ENCODE peak calls at places on chromosomes 12 and 14, in nine cellular contexts. T is fibroblast of lung, V is GM12865, M is kidney, X is esophagus muscularis mucosa, S is HL-60, H is endothelial cell of umbilical vein, J is lower lobe of right lung, B is stomach. A is an unnamed sample.

GRCh38 chr14:75132374-75133086 is 5.7 kb upstream of the NEK9 start:
- DNase-seq in T (peak; percentile 49), V (peak; percentile 77), M (no peak), X (no peak), S (no peak), H (peak; percentile 81), J (no peak), B (no peak), A (peak; percentile 66)

GRCh38 chr12:109458771-109459208 is 18.3 kb downstream of the KCTD10 start:
- DNase-seq in T (peak; percentile 52), V (no peak), M (no peak), X (no peak), S (no peak), H (peak; percentile 78), J (no peak), B (no peak), A (no peak)

GRCh38 chr12:54195736-54196347 is 7.1 kb upstream of the SMUG1 start:
- DNase-seq in T (peak; percentile 76), V (peak; percentile 24), M (no peak), X (no peak), S (peak; percentile 37), H (peak; percentile 39), J (peak; percentile 73), B (no peak), A (no peak)

GRCh38 chr14:103561381-103562134 is 899 bp downstream of the BAG5 start:
- DNase-seq in T (peak; percentile 64), V (peak; percentile 69), M (peak; percentile 80), X (no peak), S (no peak), H (peak; percentile 72), J (peak; percentile 53), B (no peak), A (no peak)

GRCh38 chr14:74478996-74479635 is 14.0 kb downstream of the NPC2 start:
- DNase-seq in T (no peak), V (no peak), M (no peak), X (no peak), S (no peak), H (peak; percentile 67), J (no peak), B (no peak), A (no peak)

GRCh38 chr12:28583771-28584261 is 393.6 kb downstream of the CCDC91 start:
- DNase-seq in T (peak; percentile 88), V (no peak), M (no peak), X (no peak), S (peak; percentile 29), H (no peak), J (no peak), B (no peak), A (no peak)

GRCh38 chr12:94262228-94263010 is 114.0 kb downstream of the PLXNC1 start:
- DNase-seq in T (peak; percentile 95), V (peak; percentile 87), M (peak; percentile 95), X (peak; percentile 96), S (no peak), H (peak; percentile 23), J (peak; percentile 94), B (peak; percentile 68), A (no peak)

GRCh38 chr14:30868736-30869135 is 5.6 kb upstream of the COCH start:
- DNase-seq in T (no peak), V (no peak), M (no peak), X (no peak), S (no peak), H (no peak), J (no peak), B (no peak), A (no peak)

GRCh38 chr12:130517588-130517987 is 179.9 kb downstream of the PIWIL1 start:
- DNase-seq in T (no peak), V (no peak), M (no peak), X (no peak), S (no peak), H (no peak), J (no peak), B (no peak), A (no peak)

GRCh38 chr12:7319934-7320333 is 16.1 kb downstream of the ACSM4 start:
- DNase-seq in T (no peak), V (no peak), M (no peak), X (no peak), S (no peak), H (peak; percentile 46), J (no peak), B (no peak), A (no peak)

GRCh38 chr12:132502149-132502881 is 12.4 kb downstream of the FBRSL1 start:
- DNase-seq in T (no peak), V (no peak), M (no peak), X (no peak), S (no peak), H (no peak), J (no peak), B (no peak), A (no peak)

GRCh38 chr12:64004639-64005038 is 160.1 kb downstream of the SRGAP1 start:
- DNase-seq in T (peak; percentile 55), V (no peak), M (no peak), X (no peak), S (no peak), H (no peak), J (no peak), B (no peak), A (no peak)

DNA sequence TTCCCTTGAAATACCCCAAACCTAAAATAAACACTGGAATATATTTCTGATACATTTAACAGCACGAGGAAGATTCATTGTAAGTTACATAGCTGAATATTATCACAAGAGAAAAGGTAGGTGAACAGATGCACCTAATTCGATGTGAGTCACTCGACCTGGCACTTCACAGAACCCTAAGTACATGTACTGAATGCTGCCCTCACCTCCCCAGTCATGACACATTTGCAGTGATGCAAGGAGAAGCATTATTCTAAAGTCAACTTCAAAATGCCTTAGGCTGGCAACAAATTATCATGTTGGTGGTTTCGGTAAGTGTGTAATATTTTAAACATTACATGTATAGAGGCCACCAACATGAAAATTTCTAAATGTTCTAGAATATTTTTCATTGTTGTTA is 35.2 kb upstream of the TMTC2 start:
- DNase-seq in T (no peak), V (no peak), M (no peak), X (no peak), S (no peak), H (no peak), J (no peak), B (no peak), A (no peak)
- TF ChIP-seq CTCF in T (no peak), V (no peak), M (no peak), X (no peak), S (no peak), H (no peak), J (no peak), B (no peak), A (no peak)

GRCh38 chr12:107730942-107731341 is 30.0 kb downstream of the PRDM4 start:
- DNase-seq in T (no peak), V (no peak), M (no peak), X (no peak), S (no peak), H (no peak), J (no peak), B (no peak), A (no peak)

GRCh38 chr12:107732365-107732764 is 28.6 kb downstream of the PRDM4 start:
- DNase-seq in T (no peak), V (no peak), M (no peak), X (no peak), S (no peak), H (peak; percentile 7), J (no peak), B (no peak), A (no peak)

GRCh38 chr12:107734139-107734538 is 26.8 kb downstream of the PRDM4 start:
- DNase-seq in T (no peak), V (no peak), M (no peak), X (no peak), S (no peak), H (no peak), J (no peak), B (no peak), A (no peak)

GRCh38 chr12:107731376-107731775 is 29.6 kb downstream of the PRDM4 start:
- DNase-seq in T (no peak), V (peak; percentile 29), M (no peak), X (no peak), S (no peak), H (peak; percentile 18), J (no peak), B (no peak), A (no peak)

DNA sequence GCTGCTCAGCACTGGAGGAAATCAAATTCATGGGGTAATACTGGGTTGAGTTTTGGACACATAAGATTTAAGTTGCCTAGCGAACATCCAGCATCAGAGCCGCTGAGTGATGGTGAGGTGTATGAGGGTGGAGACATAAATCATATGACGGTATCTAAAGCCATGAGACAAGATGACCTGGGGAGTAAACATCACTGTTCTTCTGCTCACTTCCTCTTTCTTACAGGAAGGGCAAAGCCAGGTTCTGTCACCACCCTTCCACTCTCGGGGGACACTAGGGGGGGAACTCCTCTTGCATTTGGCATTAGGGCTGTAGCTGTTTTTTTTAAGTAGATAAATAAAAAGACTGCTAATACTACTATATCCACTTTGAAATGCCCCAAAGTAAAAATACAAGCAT is 24.0 kb downstream of the PRDM4 start:
- DNase-seq in T (no peak), V (peak; percentile 83), M (no peak), X (no peak), S (no peak), H (no peak), J (no peak), B (no peak), A (peak; percentile 57)
- TF ChIP-seq CTCF in T (no peak), V (peak; percentile 26), M (no peak), X (no peak), S (no peak), H (no peak), J (no peak), B (no peak), A (peak; percentile 36)

DNA sequence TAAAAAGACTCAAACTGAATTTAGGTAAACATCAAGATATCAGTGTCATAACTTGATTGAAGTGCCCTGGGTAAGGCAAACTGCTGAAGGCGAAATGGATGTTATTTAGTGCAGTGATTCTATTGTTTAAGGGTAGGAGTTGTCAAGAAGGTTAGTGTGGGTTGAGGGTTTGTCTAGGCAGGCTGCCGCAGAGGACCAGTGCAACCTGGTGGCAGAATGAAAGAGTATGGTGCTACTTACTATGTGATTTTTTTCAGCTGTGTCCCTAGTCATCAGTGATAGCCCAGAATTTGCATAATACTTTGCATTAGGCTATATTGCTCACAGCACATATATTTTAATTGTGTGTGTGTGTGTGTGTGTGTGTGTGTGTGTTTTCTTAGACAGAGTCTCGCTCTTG is 1127.0 kb downstream of the GALC start:
- DNase-seq in T (no peak), V (no peak), M (no peak), X (no peak), S (no peak), H (no peak), J (no peak), B (no peak), A (no peak)
- TF ChIP-seq CTCF in T (no peak), V (no peak), M (no peak), X (no peak), S (no peak), H (no peak), J (no peak), B (no peak), A (no peak)

DNA sequence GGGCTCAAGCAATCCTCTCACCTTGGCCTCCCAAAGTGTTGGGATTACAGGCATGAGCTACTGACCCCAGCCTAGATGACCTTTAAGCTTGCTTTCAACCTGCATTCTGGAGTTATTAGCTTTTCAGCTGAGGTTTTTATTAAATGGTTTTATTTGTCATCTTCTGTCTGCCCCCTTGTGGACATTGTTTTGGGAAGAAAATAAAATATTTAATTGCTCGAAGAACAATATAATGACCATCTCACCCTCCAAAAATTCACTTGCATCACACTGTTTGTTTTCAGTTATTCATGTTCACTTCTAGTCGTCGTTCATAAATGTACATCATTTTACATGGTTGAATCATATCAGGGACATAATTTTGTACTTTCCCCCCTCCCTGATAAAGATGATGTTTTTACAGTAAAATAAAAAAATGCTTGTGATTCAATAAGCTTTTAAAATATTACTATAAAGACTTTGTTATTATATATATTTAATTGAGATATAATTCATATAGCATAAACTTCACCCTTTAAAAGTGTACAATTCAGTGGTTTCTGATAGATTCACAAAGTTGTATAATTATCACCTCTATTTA is 10.1 kb upstream of the SPATS2 start:
- DNase-seq in T (peak; percentile 51), V (peak; percentile 53), M (no peak), X (no peak), S (no peak), H (peak; percentile 57), J (no peak), B (no peak), A (no peak)
- TF ChIP-seq CTCF in T (peak; percentile 56), V (peak; percentile 24), M (peak; percentile 33), X (no peak), S (peak; percentile 8), H (peak; percentile 24), J (peak; percentile 41), B (no peak), A (peak; percentile 30)